ENCODE peak calls at places on chromosomes 5 and 9, in eight cellular contexts. R is cardiac muscle cell; S is stomach; H is GM23248; N is uterus; I is heart left ventricle; W is upper lobe of right lung; U is CD4-positive, CD25-positive, alpha-beta regulatory T cell. T is an unnamed sample. For H3K4me1, H3K27me3 and H3K9me3, the result is how much of the 10 kb centered on the place peaks cover.

GRCh38 chr5:146561711-146562110 is 45.7 kb upstream of the GPR151 start:
- DNase-seq in I (no peak), S (no peak), U (no peak), H (no peak), N (no peak), R (no peak), W (no peak), T (no peak)

GRCh38 chr9:13478637-13479036 is 199.1 kb upstream of the MPDZ start:
- DNase-seq in H (no peak), N (no peak), U (no peak), I (no peak), W (no peak), R (no peak), S (no peak), T (no peak)

GRCh38 chr9:104787306-104788015 is 23.5 kb downstream of the NIPSNAP3B start:
- DNase-seq in R (peak), I (no peak), N (no peak), U (no peak), S (no peak), H (no peak), W (no peak), T (no peak)

GRCh38 chr5:40904205-40904993 is 4.9 kb upstream of the C7 start:
- DNase-seq in W (no peak), S (peak), I (peak), U (no peak), R (peak), N (peak), H (peak), T (peak)

GRCh38 chr5:107402881-107403280 is 267.9 kb downstream of the EFNA5 start:
- DNase-seq in R (no peak), H (no peak), N (no peak), I (no peak), W (no peak), U (no peak), S (no peak), T (no peak)

GRCh38 chr5:103849934-103850333 is 287.3 kb upstream of the NUDT12 start:
- DNase-seq in H (peak), W (no peak), N (no peak), R (no peak), S (no peak), I (no peak), U (no peak), T (no peak)

GRCh38 chr5:75108515-75108914 is 56.2 kb upstream of the GCNT4 start:
- DNase-seq in W (no peak), I (no peak), S (no peak), U (no peak), R (no peak), H (no peak), N (no peak), T (no peak)

GRCh38 chr5:150000990-150001659 is 586 bp downstream of the HMGXB3 start:
- DNase-seq in N (peak), S (peak), U (peak), R (peak), H (peak), W (peak), I (peak), T (peak)

GRCh38 chr9:97980918-97981827 is 2.0 kb upstream of the ANP32B start:
- DNase-seq in W (no peak), H (peak), R (no peak), S (no peak), N (peak), I (peak), U (no peak), T (no peak)

GRCh38 chr5:89044665-89045200 is 161.7 kb upstream of the MEF2C start:
- DNase-seq in H (no peak), N (no peak), S (no peak), U (no peak), R (no peak), I (no peak), W (no peak), T (no peak)

GRCh38 chr5:135979510-135979909 is 24.7 kb upstream of the LECT2 start:
- DNase-seq in S (no peak), N (no peak), H (peak), R (no peak), W (no peak), U (no peak), I (no peak), T (no peak)

GRCh38 chr9:87422999-87423398 is 74.7 kb upstream of the DAPK1 start:
- DNase-seq in I (no peak), W (no peak), U (no peak), R (no peak), S (no peak), N (no peak), H (no peak), T (no peak)

GRCh38 chr5:103371046-103371603 is 112.6 kb downstream of the MACIR start:
- DNase-seq in R (peak), I (no peak), N (no peak), H (no peak), U (no peak), W (no peak), S (peak), T (no peak)

GRCh38 chr9:89532944-89533343 is 35.0 kb upstream of the SEMA4D start:
- DNase-seq in R (no peak), U (no peak), I (no peak), W (no peak), H (no peak), N (no peak), S (no peak), T (no peak)

GRCh38 chr5:158899201-158899600 is 200.5 kb downstream of the EBF1 start:
- DNase-seq in H (no peak), I (no peak), W (no peak), S (no peak), N (no peak), R (no peak), U (no peak), T (no peak)

GRCh38 chr9:99253772-99254431 is 31.8 kb downstream of the SEC61B start:
- DNase-seq in S (no peak), R (no peak), N (no peak), W (no peak), U (peak), H (no peak), I (no peak), T (peak)

GRCh38 chr9:84609779-84610178 is 59.8 kb upstream of the NTRK2 start:
- DNase-seq in N (no peak), I (no peak), H (no peak), R (no peak), W (no peak), U (no peak), S (no peak), T (no peak)

GRCh38 chr5:130710596-130710995 is 454.5 kb downstream of the HINT1 start:
- DNase-seq in U (no peak), R (no peak), H (no peak), S (no peak), W (no peak), N (no peak), I (no peak), T (no peak)

GRCh38 chr5:149915392-149916260 is 29.0 kb downstream of the PDE6A start:
- DNase-seq in S (no peak), H (no peak), U (no peak), N (no peak), W (no peak), R (peak), I (no peak), T (no peak)

GRCh38 chr9:121598167-121599000 is 53.0 kb upstream of the DAB2IP start:
- DNase-seq in S (peak), H (peak), I (peak), N (peak), R (peak), U (no peak), W (peak), T (no peak)

GRCh38 chr5:112283943-112284342 is 135.1 kb downstream of the EPB41L4A start:
- DNase-seq in H (no peak), U (no peak), I (no peak), R (no peak), S (no peak), N (no peak), W (no peak), T (no peak)

GRCh38 chr5:176653401-176653800 is 6.1 kb downstream of the TSPAN17 start:
- DNase-seq in H (peak), N (no peak), S (peak), U (no peak), I (no peak), R (no peak), W (no peak), T (no peak)

GRCh38 chr5:33936004-33936380 is 194 bp upstream of the RXFP3 start:
- DNase-seq in I (peak), N (peak), R (peak), H (peak), S (peak), U (no peak), W (peak), T (peak)

GRCh38 chr5:39208471-39208870 is 10.9 kb downstream of the FYB1 start:
- DNase-seq in W (no peak), U (no peak), S (no peak), R (no peak), I (no peak), N (no peak), H (no peak), T (peak)

GRCh38 chr5:9667906-9668305 is 37.8 kb upstream of the TAS2R1 start:
- DNase-seq in R (no peak), S (no peak), N (no peak), H (no peak), W (no peak), I (no peak), U (no peak), T (no peak)

GRCh38 chr9:128048663-128049062 is 18.5 kb downstream of the NAIF1 start:
- DNase-seq in R (no peak), S (no peak), U (no peak), N (no peak), H (no peak), W (no peak), I (no peak), T (no peak)

GRCh38 chr5:130402906-130403305 is 498.6 kb downstream of the CHSY3 start:
- DNase-seq in S (no peak), I (no peak), W (no peak), H (no peak), N (no peak), R (no peak), U (no peak), T (no peak)

GRCh38 chr9:5529683-5530221 is 19.4 kb downstream of the PDCD1LG2 start:
- DNase-seq in N (no peak), I (no peak), W (no peak), S (no peak), H (no peak), U (no peak), R (no peak), T (no peak)

GRCh38 chr9:87062706-87063105 is 115.4 kb upstream of the GAS1 start:
- DNase-seq in R (no peak), H (peak), I (no peak), U (no peak), W (no peak), N (no peak), S (no peak), T (no peak)

GRCh38 chr5:75199946-75200345 is 36.7 kb downstream of the ANKRD31 start:
- DNase-seq in S (no peak), W (no peak), I (no peak), H (no peak), N (no peak), U (no peak), R (no peak), T (no peak)

GRCh38 chr9:18743976-18744375 is 270.0 kb downstream of the ADAMTSL1 start:
- DNase-seq in S (no peak), N (no peak), U (no peak), I (no peak), H (peak), R (no peak), W (no peak), T (no peak)

GRCh38 chr5:113480243-113480642 is 8.0 kb downstream of the MCC start:
- DNase-seq in R (no peak), S (no peak), N (no peak), U (no peak), H (no peak), W (no peak), I (no peak), T (no peak)

GRCh38 chr9:132356276-132356924 is 1.6 kb upstream of the SETX start:
- DNase-seq in W (no peak), S (no peak), N (no peak), R (no peak), H (no peak), U (no peak), I (no peak), T (no peak)
- H3K4me1 ChIP-seq in W (under half), S (under half), N (under half), R (under half), H (under half), U (under half), I (under half), T (under half)

GRCh38 chr9:68575821-68576220 is 35.1 kb upstream of the TMEM252 start:
- DNase-seq in H (no peak), N (no peak), S (no peak), W (no peak), I (no peak), U (no peak), R (no peak), T (no peak)
- H3K27me3 ChIP-seq in H (under half), N (under half), S (under half), W (under half), I (under half), U (under half), R (under half), T (under half)

DNA sequence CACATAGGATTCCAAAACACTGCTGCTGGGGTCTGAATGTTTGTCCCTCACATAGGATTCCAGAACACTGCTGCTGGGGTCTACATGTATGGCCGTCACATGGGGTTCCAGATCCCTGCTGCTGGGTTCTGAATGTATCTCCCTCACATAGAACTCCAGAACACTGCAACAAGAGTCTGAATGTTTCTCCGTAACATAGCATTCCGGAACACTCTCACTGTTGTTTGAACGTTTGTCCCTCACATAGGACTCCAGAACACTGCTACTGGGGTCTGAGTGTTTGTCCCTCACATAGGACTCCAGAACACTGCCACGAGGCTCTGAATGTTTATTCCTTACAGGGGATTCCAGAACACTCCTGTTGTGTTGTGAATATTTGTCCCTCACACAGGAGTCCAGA is 216.8 kb downstream of the FOXD4L6 start:
- DNase-seq in S (no peak), U (no peak), R (no peak), I (no peak), N (no peak), W (no peak), H (no peak), T (no peak)
- H3K9me3 ChIP-seq in S (half or more), U (half or more), R (under half), I (half or more), N (under half), W (half or more), H (under half), T (under half)

DNA sequence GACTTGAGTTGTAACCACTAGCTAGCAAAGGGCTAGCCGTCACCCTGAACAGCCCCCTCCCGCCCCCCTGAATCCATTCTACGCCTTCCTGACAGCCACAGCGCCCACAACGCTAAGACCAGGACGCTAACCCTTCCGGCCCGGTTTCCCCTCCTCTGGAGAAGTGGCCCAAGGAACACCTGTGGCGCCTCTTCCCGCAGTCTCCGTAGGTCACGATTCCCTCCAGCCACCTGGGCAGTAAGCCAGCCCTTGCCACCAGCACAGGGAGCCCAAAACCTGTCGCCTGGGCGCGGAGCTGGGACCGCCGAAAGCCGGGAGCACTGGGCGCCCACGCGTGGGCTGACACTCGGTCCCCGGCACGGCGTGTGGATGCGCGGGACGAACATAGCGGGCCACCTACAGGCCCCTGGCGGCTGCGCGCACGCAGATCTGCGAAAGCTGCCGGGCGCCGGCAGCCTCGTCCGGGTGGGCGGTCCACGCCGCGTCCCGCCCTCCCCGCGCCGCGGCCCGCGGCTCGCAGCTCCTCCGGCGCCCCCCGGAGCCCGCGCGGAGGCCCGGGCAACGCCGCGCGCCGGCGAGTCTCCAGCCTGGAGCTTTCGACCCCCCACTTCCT is 596 bp downstream of the IRF1 start:
- DNase-seq in N (peak), I (peak), S (peak), R (peak), H (peak), U (peak), W (peak), T (peak)
- H3K4me1 ChIP-seq in N (under half), I (half or more), S (half or more), R (under half), H (under half), U (half or more), W (half or more), T (half or more)

GRCh38 chr9:137052293-137052692 is 1.6 kb downstream of the ENTPD2 start:
- DNase-seq in N (no peak), R (no peak), I (no peak), U (no peak), H (no peak), S (no peak), W (no peak), T (no peak)
- H3K27me3 ChIP-seq in N (under half), R (half or more), I (half or more), U (under half), H (under half), S (half or more), W (half or more), T (under half)

DNA sequence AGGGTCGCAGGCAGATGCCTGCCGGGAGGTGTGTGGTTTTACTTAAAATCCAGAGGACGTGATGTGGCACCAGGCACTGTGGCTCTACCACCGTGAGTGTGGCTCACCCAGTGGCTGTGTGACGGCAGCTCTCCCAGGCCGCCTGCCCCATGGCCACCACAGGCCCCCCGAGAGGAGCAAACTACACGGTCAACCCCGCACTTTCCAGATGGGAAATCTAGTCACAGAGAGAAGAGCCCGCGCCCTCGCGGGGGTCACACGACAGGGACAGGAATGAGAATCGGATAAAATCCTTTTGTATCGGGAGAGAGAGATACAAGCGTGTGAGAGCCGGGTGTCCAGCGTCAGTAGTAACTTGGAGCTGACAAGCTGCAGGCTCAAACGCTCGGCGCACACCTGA is 24.4 kb downstream of the TERT start:
- DNase-seq in W (no peak), U (no peak), N (no peak), H (no peak), I (no peak), R (no peak), S (no peak), T (no peak)
- H3K9me3 ChIP-seq in W (under half), U (under half), N (under half), H (under half), I (under half), R (under half), S (under half), T (under half)

GRCh38 chr9:79670269-79670961 is 98.7 kb downstream of the TLE4 start:
- DNase-seq in N (no peak), U (no peak), H (peak), R (no peak), W (no peak), I (no peak), S (no peak), T (no peak)
- H3K4me1 ChIP-seq in N (under half), U (under half), H (under half), R (under half), W (under half), I (under half), S (under half), T (under half)